ENCODE peak calls at places on chromosomes 6 and 20, in five cellular contexts. J is H1, Q is H9, L is trophoblast cell, M is neuronal stem cell. N is an unnamed sample.

GRCh38 chr6:53344993-53345392 is 3.8 kb downstream of the ELOVL5 start:
- DNase-seq in J (no peak), Q (no peak), L (no peak), M (no peak), N (no peak)

GRCh38 chr20:63475209-63475608 is 2.8 kb upstream of the KCNQ2 start:
- DNase-seq in J (no peak), Q (peak; percentile 77), L (peak; percentile 5), M (no peak), N (peak; percentile 32)

GRCh38 chr20:59775221-59776055 is 158.0 kb downstream of the SYCP2 start:
- DNase-seq in J (no peak), Q (peak; percentile 19), L (no peak), M (no peak), N (no peak)

GRCh38 chr6:103908898-103909297 is 950.8 kb downstream of the HACE1 start:
- DNase-seq in J (no peak), Q (peak; percentile 34), L (no peak), M (no peak), N (no peak)

GRCh38 chr6:36099872-36100483 is 30.3 kb upstream of the MAPK13 start:
- DNase-seq in J (no peak), Q (no peak), L (no peak), M (no peak), N (no peak)

GRCh38 chr6:101011165-101011564 is 130.0 kb upstream of the ASCC3 start:
- DNase-seq in J (no peak), Q (no peak), L (no peak), M (no peak), N (peak; percentile 26)

GRCh38 chr6:24428615-24429014 is 25.9 kb downstream of the MRS2 start:
- DNase-seq in J (no peak), Q (no peak), L (peak; percentile 59), M (no peak), N (peak; percentile 32)

GRCh38 chr6:88585081-88585692 is 378.2 kb downstream of the RNGTT start:
- DNase-seq in J (no peak), Q (no peak), L (no peak), M (no peak), N (no peak)

GRCh38 chr6:43455034-43455747 is at the start of gene DLK2:
- DNase-seq in J (no peak), Q (no peak), L (peak; percentile 36), M (no peak), N (no peak)

GRCh38 chr6:4059115-4059777 is 19.7 kb downstream of the FAM217A start:
- DNase-seq in J (peak; percentile 9), Q (no peak), L (no peak), M (no peak), N (peak; percentile 88)

GRCh38 chr6:166950443-166950821 is 5.9 kb downstream of the RNASET2 start:
- DNase-seq in J (no peak), Q (no peak), L (peak; percentile 74), M (no peak), N (no peak)

GRCh38 chr6:157905590-157906337 is 75.9 kb upstream of the SYNJ2 start:
- DNase-seq in J (no peak), Q (no peak), L (no peak), M (no peak), N (no peak)

GRCh38 chr6:90135672-90136071 is 161.0 kb downstream of the BACH2 start:
- DNase-seq in J (no peak), Q (no peak), L (peak; percentile 34), M (no peak), N (peak; percentile 48)

GRCh38 chr6:156846845-156847599 is 69.8 kb downstream of the ARID1B start:
- DNase-seq in J (no peak), Q (no peak), L (no peak), M (no peak), N (no peak)

GRCh38 chr6:41548098-41548840 is 2.1 kb downstream of the FOXP4 start:
- DNase-seq in J (no peak), Q (no peak), L (no peak), M (no peak), N (no peak)
- H2BK12ac ChIP-seq in J (no peak overlapping the region), Q (no peak overlapping the region), L (no peak overlapping the region), M (no peak overlapping the region), N (peak overlapping the region; percentile 10)

GRCh38 chr20:3652646-3653596 is 10.3 kb downstream of the GFRA4 start:
- DNase-seq in J (no peak), Q (no peak), L (no peak), M (no peak), N (no peak)

GRCh38 chr20:3652217-3652616 is 11.0 kb downstream of the GFRA4 start:
- DNase-seq in J (no peak), Q (no peak), L (no peak), M (no peak), N (no peak)

GRCh38 chr20:3654326-3655031 is 8.7 kb downstream of the GFRA4 start:
- DNase-seq in J (no peak), Q (no peak), L (peak; percentile 75), M (no peak), N (no peak)

GRCh38 chr20:3655032-3655405 is 8.2 kb downstream of the GFRA4 start:
- DNase-seq in J (no peak), Q (no peak), L (no peak), M (no peak), N (no peak)

GRCh38 chr20:3653921-3654320 is 9.3 kb downstream of the GFRA4 start:
- DNase-seq in J (no peak), Q (no peak), L (no peak), M (no peak), N (no peak)
- H2BK12ac ChIP-seq in J (no peak overlapping the region), Q (no peak overlapping the region), L (no peak overlapping the region), M (no peak overlapping the region), N (no peak overlapping the region)

DNA sequence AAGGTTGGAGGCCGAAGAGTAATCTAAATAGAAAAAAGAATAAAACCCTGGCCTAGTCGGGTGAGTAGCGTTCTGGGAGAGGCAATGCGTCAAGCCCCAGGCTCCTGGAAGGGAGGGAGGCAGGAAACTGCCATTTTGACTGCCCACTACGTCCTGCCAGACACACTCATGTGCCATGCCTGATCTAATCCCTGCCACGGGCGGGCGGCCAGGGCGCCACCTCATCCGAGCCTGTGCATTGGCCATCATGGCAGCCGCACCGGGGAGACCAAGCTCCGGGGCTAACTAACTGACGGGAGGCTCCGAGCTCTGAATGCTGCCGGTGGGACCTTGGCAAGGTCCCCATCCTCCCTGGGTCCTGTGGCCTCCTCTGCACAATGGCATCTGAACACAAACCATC is 68.8 kb downstream of the INSM1 start:
- DNase-seq in J (no peak), Q (no peak), L (no peak), M (no peak), N (no peak)
- H2BK12ac ChIP-seq in J (no peak overlapping the region), Q (no peak overlapping the region), L (no peak overlapping the region), M (no peak overlapping the region), N (no peak overlapping the region)

GRCh38 chr20:61977387-61977786 is 88.3 kb downstream of the TAF4 start:
- DNase-seq in J (no peak), Q (no peak), L (no peak), M (no peak), N (no peak)

GRCh38 chr20:61979701-61980635 is 85.7 kb downstream of the TAF4 start:
- DNase-seq in J (no peak), Q (no peak), L (no peak), M (no peak), N (no peak)

GRCh38 chr20:61976650-61977332 is 88.9 kb downstream of the TAF4 start:
- DNase-seq in J (no peak), Q (no peak), L (no peak), M (no peak), N (no peak)

GRCh38 chr20:61979090-61979489 is 86.6 kb downstream of the TAF4 start:
- DNase-seq in J (no peak), Q (no peak), L (no peak), M (no peak), N (no peak)

GRCh38 chr20:61978491-61978890 is 87.2 kb downstream of the TAF4 start:
- DNase-seq in J (no peak), Q (no peak), L (no peak), M (no peak), N (no peak)
- H2BK12ac ChIP-seq in J (no peak overlapping the region), Q (no peak overlapping the region), L (no peak overlapping the region), M (no peak overlapping the region), N (no peak overlapping the region)

GRCh38 chr20:44884907-44885391 is 556 bp upstream of the YWHAB start:
- DNase-seq in J (no peak), Q (no peak), L (no peak), M (no peak), N (no peak)
- H2BK12ac ChIP-seq in J (peak overlapping the region; percentile 44), Q (no peak overlapping the region), L (no peak overlapping the region), M (no peak overlapping the region), N (no peak overlapping the region)